ENCODE peak calls at places on chromosomes 13 and 19, in five cellular contexts. One of them, this sample, is unnamed.

GRCh38 chr19:5001547-5002131 is 32.7 kb downstream of the KDM4B start:
- DNase-seq in activated T-cell treated with anti-CD3 and anti-CD28 coated beads, Interleukin-2, amount 50 U/mL, for 72 hours: peak
- DNase-seq in BE2C: peak
- DNase-seq in Calu3: peak
- DNase-seq in NCI-H1417 treated with DMSO at 0.1 percent for 48 hours: no peak
- DNase-seq in this sample: peak

GRCh38 chr19:5313307-5313706 is 27.3 kb downstream of the PTPRS start:
- DNase-seq in Calu3: peak
- DNase-seq in BE2C: peak
- DNase-seq in NCI-H1417 treated with DMSO at 0.1 percent for 48 hours: peak
- DNase-seq in activated T-cell treated with anti-CD3 and anti-CD28 coated beads, Interleukin-2, amount 50 U/mL, for 72 hours: no peak
- DNase-seq in this sample: peak

GRCh38 chr19:40157059-40157458 is 34.2 kb upstream of the MAP3K10 start:
- DNase-seq in Calu3: no peak
- DNase-seq in NCI-H1417 treated with DMSO at 0.1 percent for 48 hours: no peak
- DNase-seq in BE2C: no peak
- DNase-seq in activated T-cell treated with anti-CD3 and anti-CD28 coated beads, Interleukin-2, amount 50 U/mL, for 72 hours: no peak
- DNase-seq in this sample: no peak

GRCh38 chr19:19077103-19077502 is 13.3 kb downstream of the SLC25A42 start:
- DNase-seq in activated T-cell treated with anti-CD3 and anti-CD28 coated beads, Interleukin-2, amount 50 U/mL, for 72 hours: no peak
- DNase-seq in NCI-H1417 treated with DMSO at 0.1 percent for 48 hours: no peak
- DNase-seq in Calu3: no peak
- DNase-seq in BE2C: no peak
- DNase-seq in this sample: no peak

GRCh38 chr13:99055286-99056073 is 77.6 kb upstream of the DOCK9 start:
- DNase-seq in activated T-cell treated with anti-CD3 and anti-CD28 coated beads, Interleukin-2, amount 50 U/mL, for 72 hours: peak
- DNase-seq in BE2C: no peak
- DNase-seq in Calu3: no peak
- DNase-seq in NCI-H1417 treated with DMSO at 0.1 percent for 48 hours: no peak
- DNase-seq in this sample: peak

GRCh38 chr19:33096005-33096404 is 15.0 kb downstream of the GPATCH1 start:
- DNase-seq in NCI-H1417 treated with DMSO at 0.1 percent for 48 hours: no peak
- DNase-seq in BE2C: no peak
- DNase-seq in Calu3: no peak
- DNase-seq in activated T-cell treated with anti-CD3 and anti-CD28 coated beads, Interleukin-2, amount 50 U/mL, for 72 hours: no peak
- DNase-seq in this sample: no peak

GRCh38 chr13:29959086-29959485 is 108.7 kb upstream of the UBL3 start:
- DNase-seq in BE2C: no peak
- DNase-seq in Calu3: no peak
- DNase-seq in NCI-H1417 treated with DMSO at 0.1 percent for 48 hours: no peak
- DNase-seq in activated T-cell treated with anti-CD3 and anti-CD28 coated beads, Interleukin-2, amount 50 U/mL, for 72 hours: no peak
- DNase-seq in this sample: no peak

GRCh38 chr13:27000686-27001085 is 170.9 kb downstream of the USP12 start:
- DNase-seq in activated T-cell treated with anti-CD3 and anti-CD28 coated beads, Interleukin-2, amount 50 U/mL, for 72 hours: no peak
- DNase-seq in Calu3: no peak
- DNase-seq in NCI-H1417 treated with DMSO at 0.1 percent for 48 hours: no peak
- DNase-seq in BE2C: no peak
- DNase-seq in this sample: no peak

GRCh38 chr13:60402022-60402421 is 5.0 kb downstream of the TDRD3 start:
- DNase-seq in NCI-H1417 treated with DMSO at 0.1 percent for 48 hours: no peak
- DNase-seq in Calu3: no peak
- DNase-seq in BE2C: no peak
- DNase-seq in activated T-cell treated with anti-CD3 and anti-CD28 coated beads, Interleukin-2, amount 50 U/mL, for 72 hours: no peak
- DNase-seq in this sample: no peak

GRCh38 chr19:1291761-1292418 is 6.2 kb downstream of the EFNA2 start:
- DNase-seq in BE2C: no peak
- DNase-seq in Calu3: no peak
- DNase-seq in NCI-H1417 treated with DMSO at 0.1 percent for 48 hours: no peak
- DNase-seq in activated T-cell treated with anti-CD3 and anti-CD28 coated beads, Interleukin-2, amount 50 U/mL, for 72 hours: no peak
- DNase-seq in this sample: no peak

GRCh38 chr13:97191615-97192014 is 30.5 kb upstream of the MBNL2 start:
- DNase-seq in Calu3: no peak
- DNase-seq in BE2C: no peak
- DNase-seq in NCI-H1417 treated with DMSO at 0.1 percent for 48 hours: no peak
- DNase-seq in activated T-cell treated with anti-CD3 and anti-CD28 coated beads, Interleukin-2, amount 50 U/mL, for 72 hours: no peak
- DNase-seq in this sample: peak

GRCh38 chr19:10468133-10468532 is 35.0 kb downstream of the KEAP1 start:
- DNase-seq in Calu3: no peak
- DNase-seq in BE2C: no peak
- DNase-seq in activated T-cell treated with anti-CD3 and anti-CD28 coated beads, Interleukin-2, amount 50 U/mL, for 72 hours: no peak
- DNase-seq in NCI-H1417 treated with DMSO at 0.1 percent for 48 hours: no peak
- DNase-seq in this sample: no peak

GRCh38 chr19:47135156-47135555 is 4.5 kb downstream of the SAE1 start:
- DNase-seq in Calu3: no peak
- DNase-seq in BE2C: no peak
- DNase-seq in NCI-H1417 treated with DMSO at 0.1 percent for 48 hours: no peak
- DNase-seq in activated T-cell treated with anti-CD3 and anti-CD28 coated beads, Interleukin-2, amount 50 U/mL, for 72 hours: no peak
- DNase-seq in this sample: no peak

GRCh38 chr13:46885018-46885417 is 11.8 kb downstream of the HTR2A start:
- DNase-seq in NCI-H1417 treated with DMSO at 0.1 percent for 48 hours: no peak
- DNase-seq in activated T-cell treated with anti-CD3 and anti-CD28 coated beads, Interleukin-2, amount 50 U/mL, for 72 hours: no peak
- DNase-seq in Calu3: no peak
- DNase-seq in BE2C: no peak
- DNase-seq in this sample: no peak

GRCh38 chr19:50843205-50843604 is 9.8 kb upstream of the KLK15 start:
- DNase-seq in NCI-H1417 treated with DMSO at 0.1 percent for 48 hours: no peak
- DNase-seq in activated T-cell treated with anti-CD3 and anti-CD28 coated beads, Interleukin-2, amount 50 U/mL, for 72 hours: no peak
- DNase-seq in BE2C: no peak
- DNase-seq in Calu3: no peak
- DNase-seq in this sample: no peak

GRCh38 chr13:50910483-50910805 is 853 bp downstream of the RNASEH2B start:
- DNase-seq in BE2C: peak
- DNase-seq in Calu3: peak
- DNase-seq in NCI-H1417 treated with DMSO at 0.1 percent for 48 hours: no peak
- DNase-seq in activated T-cell treated with anti-CD3 and anti-CD28 coated beads, Interleukin-2, amount 50 U/mL, for 72 hours: no peak
- DNase-seq in this sample: no peak

GRCh38 chr13:100633461-100633860 is 41.1 kb downstream of the TMTC4 start:
- DNase-seq in NCI-H1417 treated with DMSO at 0.1 percent for 48 hours: no peak
- DNase-seq in BE2C: no peak
- DNase-seq in activated T-cell treated with anti-CD3 and anti-CD28 coated beads, Interleukin-2, amount 50 U/mL, for 72 hours: no peak
- DNase-seq in Calu3: no peak
- DNase-seq in this sample: no peak

GRCh38 chr13:60583911-60584753 is 187.1 kb downstream of the TDRD3 start:
- DNase-seq in BE2C: peak
- DNase-seq in NCI-H1417 treated with DMSO at 0.1 percent for 48 hours: no peak
- DNase-seq in activated T-cell treated with anti-CD3 and anti-CD28 coated beads, Interleukin-2, amount 50 U/mL, for 72 hours: peak
- DNase-seq in Calu3: no peak
- DNase-seq in this sample: peak

GRCh38 chr19:4584670-4585460 is 25.4 kb upstream of the SEMA6B start:
- DNase-seq in BE2C: peak
- DNase-seq in activated T-cell treated with anti-CD3 and anti-CD28 coated beads, Interleukin-2, amount 50 U/mL, for 72 hours: no peak
- DNase-seq in Calu3: no peak
- DNase-seq in NCI-H1417 treated with DMSO at 0.1 percent for 48 hours: no peak
- DNase-seq in this sample: no peak

GRCh38 chr19:41785653-41786052 is 10.7 kb upstream of the CEACAM3 start:
- DNase-seq in activated T-cell treated with anti-CD3 and anti-CD28 coated beads, Interleukin-2, amount 50 U/mL, for 72 hours: peak
- DNase-seq in BE2C: peak
- DNase-seq in NCI-H1417 treated with DMSO at 0.1 percent for 48 hours: peak
- DNase-seq in Calu3: peak
- DNase-seq in this sample: peak

GRCh38 chr19:3203754-3204645 is 18.3 kb downstream of the NCLN start:
- DNase-seq in activated T-cell treated with anti-CD3 and anti-CD28 coated beads, Interleukin-2, amount 50 U/mL, for 72 hours: no peak
- DNase-seq in BE2C: no peak
- DNase-seq in NCI-H1417 treated with DMSO at 0.1 percent for 48 hours: no peak
- DNase-seq in Calu3: no peak
- DNase-seq in this sample: no peak

GRCh38 chr19:2477141-2477710 is 1.3 kb downstream of the GADD45B start:
- DNase-seq in Calu3: peak
- DNase-seq in NCI-H1417 treated with DMSO at 0.1 percent for 48 hours: no peak
- DNase-seq in BE2C: no peak
- DNase-seq in activated T-cell treated with anti-CD3 and anti-CD28 coated beads, Interleukin-2, amount 50 U/mL, for 72 hours: peak
- DNase-seq in this sample: no peak

GRCh38 chr19:40465025-40465780 is at the start of gene BLVRB:
- DNase-seq in BE2C: no peak
- DNase-seq in activated T-cell treated with anti-CD3 and anti-CD28 coated beads, Interleukin-2, amount 50 U/mL, for 72 hours: peak
- DNase-seq in NCI-H1417 treated with DMSO at 0.1 percent for 48 hours: no peak
- DNase-seq in Calu3: no peak
- DNase-seq in this sample: peak

GRCh38 chr19:49758292-49758691 is 4.8 kb downstream of the TSKS start:
- DNase-seq in activated T-cell treated with anti-CD3 and anti-CD28 coated beads, Interleukin-2, amount 50 U/mL, for 72 hours: no peak
- DNase-seq in NCI-H1417 treated with DMSO at 0.1 percent for 48 hours: no peak
- DNase-seq in BE2C: no peak
- DNase-seq in Calu3: no peak
- DNase-seq in this sample: no peak

GRCh38 chr13:102460806-102461205 is 59.0 kb upstream of the FGF14 start:
- DNase-seq in NCI-H1417 treated with DMSO at 0.1 percent for 48 hours: no peak
- DNase-seq in Calu3: no peak
- DNase-seq in activated T-cell treated with anti-CD3 and anti-CD28 coated beads, Interleukin-2, amount 50 U/mL, for 72 hours: no peak
- DNase-seq in BE2C: no peak
- DNase-seq in this sample: no peak

GRCh38 chr19:45599286-45599685 is 2.7 kb downstream of the GPR4 start:
- DNase-seq in NCI-H1417 treated with DMSO at 0.1 percent for 48 hours: no peak
- DNase-seq in Calu3: no peak
- DNase-seq in BE2C: peak
- DNase-seq in activated T-cell treated with anti-CD3 and anti-CD28 coated beads, Interleukin-2, amount 50 U/mL, for 72 hours: no peak
- DNase-seq in this sample: no peak

GRCh38 chr19:46812898-46813569 is 24.6 kb upstream of the SLC1A5 start:
- DNase-seq in NCI-H1417 treated with DMSO at 0.1 percent for 48 hours: no peak
- DNase-seq in Calu3: no peak
- DNase-seq in activated T-cell treated with anti-CD3 and anti-CD28 coated beads, Interleukin-2, amount 50 U/mL, for 72 hours: no peak
- DNase-seq in BE2C: peak
- DNase-seq in this sample: no peak

GRCh38 chr13:32264407-32264806 is 50.8 kb downstream of the ZAR1L start:
- DNase-seq in Calu3: no peak
- DNase-seq in NCI-H1417 treated with DMSO at 0.1 percent for 48 hours: no peak
- DNase-seq in BE2C: no peak
- DNase-seq in activated T-cell treated with anti-CD3 and anti-CD28 coated beads, Interleukin-2, amount 50 U/mL, for 72 hours: no peak
- DNase-seq in this sample: no peak

This sample was measured in activated CD4-positive, alpha-beta memory T cell treated with anti-CD3 and anti-CD28 coated beads for 36 hours.